ENCODE peak calls at places on chromosomes 2 and 18, in eight cellular contexts. X, E, S, D, J, R, Y and I are unnamed samples.
A peak's percentile ranks its signal among the peaks of the same experiment; 100 is the strongest.

GRCh38 chr2:113156278-113157107 is 17.3 kb upstream of the PSD4 start:
- DNase-seq in X (peak; percentile 46), E (peak; percentile 42), S (no peak), D (no peak), J (no peak), R (no peak), Y (no peak), I (no peak)

GRCh38 chr2:110731064-110731463 is 1.3 kb upstream of the ACOXL start:
- DNase-seq in X (no peak), E (no peak), S (no peak), D (no peak), J (no peak), R (no peak), Y (no peak), I (no peak)

GRCh38 chr2:177611310-177611886 is 218.8 kb downstream of the AGPS start:
- DNase-seq in X (no peak), E (no peak), S (no peak), D (no peak), J (peak; percentile 73), R (no peak), Y (no peak), I (no peak)

GRCh38 chr2:85183481-85183880 is 50.3 kb downstream of the TCF7L1 start:
- DNase-seq in X (no peak), E (no peak), S (no peak), D (peak; percentile 82), J (no peak), R (no peak), Y (no peak), I (no peak)

GRCh38 chr2:21333694-21334093 is 209.9 kb downstream of the TDRD15 start:
- DNase-seq in X (no peak), E (no peak), S (no peak), D (no peak), J (no peak), R (no peak), Y (no peak), I (no peak)

GRCh38 chr18:55300469-55301195 is 287.4 kb downstream of the TCF4 start:
- DNase-seq in X (no peak), E (no peak), S (no peak), D (peak; percentile 37), J (no peak), R (no peak), Y (no peak), I (no peak)

GRCh38 chr2:70425682-70426301 is 123.9 kb upstream of the FAM136A start:
- DNase-seq in X (peak; percentile 69), E (peak; percentile 76), S (no peak), D (no peak), J (no peak), R (no peak), Y (no peak), I (no peak)

GRCh38 chr2:113133696-113134558 is 6.5 kb downstream of the IL1RN start:
- DNase-seq in X (no peak), E (peak; percentile 48), S (no peak), D (no peak), J (no peak), R (no peak), Y (no peak), I (no peak)

GRCh38 chr18:40041951-40042350 is 1913.1 kb upstream of the PIK3C3 start:
- DNase-seq in X (no peak), E (no peak), S (peak; percentile 62), D (no peak), J (peak; percentile 95), R (no peak), Y (no peak), I (no peak)

GRCh38 chr18:22465859-22466602 is 48.3 kb upstream of the CTAGE1 start:
- DNase-seq in X (no peak), E (peak; percentile 91), S (no peak), D (peak; percentile 98), J (no peak), R (no peak), Y (peak; percentile 69), I (no peak)

GRCh38 chr2:152962446-152962845 is 244.0 kb downstream of the ARL6IP6 start:
- DNase-seq in X (no peak), E (no peak), S (no peak), D (no peak), J (no peak), R (no peak), Y (no peak), I (no peak)

GRCh38 chr2:197011777-197012641 is 85.5 kb upstream of the PGAP1 start:
- DNase-seq in X (no peak), E (peak; percentile 33), S (peak; percentile 45), D (peak; percentile 53), J (peak; percentile 66), R (no peak), Y (peak; percentile 38), I (peak; percentile 76)

GRCh38 chr2:112310906-112311305 is 35.5 kb downstream of the ZC3H6 start:
- DNase-seq in X (no peak), E (no peak), S (no peak), D (no peak), J (no peak), R (no peak), Y (no peak), I (no peak)

GRCh38 chr2:199940373-199940772 is 14.9 kb downstream of the TYW5 start:
- DNase-seq in X (no peak), E (peak; percentile 49), S (no peak), D (peak; percentile 38), J (peak; percentile 19), R (no peak), Y (peak; percentile 16), I (no peak)

GRCh38 chr18:9627642-9628041 is 13.3 kb upstream of the PPP4R1 start:
- DNase-seq in X (no peak), E (peak; percentile 85), S (no peak), D (peak; percentile 65), J (no peak), R (no peak), Y (no peak), I (no peak)

GRCh38 chr2:120638450-120638849 is 97.2 kb upstream of the GLI2 start:
- DNase-seq in X (no peak), E (peak; percentile 15), S (no peak), D (no peak), J (no peak), R (no peak), Y (no peak), I (no peak)

GRCh38 chr2:3490191-3491158 is 28.9 kb downstream of the ADI1 start:
- DNase-seq in X (no peak), E (no peak), S (peak; percentile 9), D (no peak), J (no peak), R (no peak), Y (no peak), I (no peak)

GRCh38 chr2:109164739-109165221 is 35.8 kb downstream of the SH3RF3 start:
- DNase-seq in X (no peak), E (no peak), S (no peak), D (peak; percentile 78), J (no peak), R (no peak), Y (no peak), I (no peak)

GRCh38 chr2:83602753-83603152 is 856.3 kb downstream of the SUCLG1 start:
- DNase-seq in X (no peak), E (no peak), S (no peak), D (no peak), J (no peak), R (no peak), Y (no peak), I (no peak)